ENCODE peak calls at places on chromosomes 11 and 22, in eight cellular contexts. M is heart right ventricle, E is tibial artery, I is OCI-LY7, S is upper lobe of right lung, N is cardiac muscle cell, C is right cardiac atrium, Y is right lobe of liver. W is an unnamed sample. For H3K4me1, the result is how much of the 10 kb centered on the place peaks cover.

GRCh38 chr11:26014456-26015115 is 317.3 kb upstream of the ANO3 start:
- DNase-seq in M (no peak), E (no peak), I (no peak), S (no peak), N (no peak), C (no peak), Y (no peak), W (no peak)

GRCh38 chr11:117271208-117271607 is 19.9 kb upstream of the BACE1-AS start:
- DNase-seq in M (no peak), E (no peak), I (no peak), S (no peak), N (no peak), C (no peak), Y (no peak), W (no peak)

GRCh38 chr11:104352036-104352435 is 188.1 kb upstream of the PDGFD start:
- DNase-seq in M (no peak), E (no peak), I (no peak), S (no peak), N (no peak), C (no peak), Y (no peak), W (no peak)

GRCh38 chr11:109859325-109859724 is 233.9 kb upstream of the ZC3H12C start:
- DNase-seq in M (no peak), E (no peak), I (no peak), S (no peak), N (peak), C (no peak), Y (no peak), W (no peak)

GRCh38 chr11:28674432-28675076 is 566.4 kb downstream of the METTL15 start:
- DNase-seq in M (no peak), E (no peak), I (peak), S (no peak), N (peak), C (no peak), Y (no peak), W (no peak)

GRCh38 chr11:134224710-134225662 is 515 bp downstream of the VPS26B start:
- DNase-seq in M (peak), E (peak), I (peak), S (peak), N (peak), C (peak), Y (peak), W (peak)

GRCh38 chr11:127217941-127218615 is 217.5 kb upstream of the KIRREL3 start:
- DNase-seq in M (no peak), E (no peak), I (no peak), S (no peak), N (peak), C (peak), Y (no peak), W (no peak)

GRCh38 chr11:119764108-119764874 is 35.3 kb upstream of the NECTIN1 start:
- DNase-seq in M (peak), E (peak), I (no peak), S (peak), N (peak), C (peak), Y (peak), W (no peak)

GRCh38 chr22:44698531-44699421 is 3.2 kb upstream of the PRR5 start:
- DNase-seq in M (no peak), E (no peak), I (no peak), S (no peak), N (peak), C (peak), Y (no peak), W (peak)

GRCh38 chr22:24066872-24067271 is 55.8 kb downstream of the CABIN1 start:
- DNase-seq in M (no peak), E (no peak), I (peak), S (peak), N (no peak), C (no peak), Y (no peak), W (peak)

GRCh38 chr11:99419991-99420390 is 399.2 kb downstream of the CNTN5 start:
- DNase-seq in M (no peak), E (no peak), I (no peak), S (no peak), N (no peak), C (no peak), Y (no peak), W (no peak)

GRCh38 chr11:69674886-69675714 is at the start of gene LTO1:
- DNase-seq in M (peak), E (peak), I (peak), S (peak), N (peak), C (peak), Y (peak), W (peak)

GRCh38 chr11:64915366-64915887 is 1.6 kb downstream of the ATG2A start:
- DNase-seq in M (no peak), E (no peak), I (no peak), S (no peak), N (no peak), C (no peak), Y (no peak), W (no peak)

GRCh38 chr22:49867303-49868250 is 13.9 kb downstream of the ZBED4 start:
- DNase-seq in M (no peak), E (no peak), I (no peak), S (peak), N (no peak), C (no peak), Y (no peak), W (no peak)

GRCh38 chr11:93652161-93652597 is 9.3 kb upstream of the CEP295 start:
- DNase-seq in M (no peak), E (no peak), I (peak), S (no peak), N (peak), C (no peak), Y (no peak), W (no peak)

GRCh38 chr11:1152316-1153104 is 5.2 kb upstream of the MUC5AC start:
- DNase-seq in M (peak), E (peak), I (no peak), S (peak), N (peak), C (no peak), Y (peak), W (no peak)

GRCh38 chr11:73194593-73194992 is 23.5 kb upstream of the P2RY2 start:
- DNase-seq in M (no peak), E (peak), I (no peak), S (no peak), N (no peak), C (no peak), Y (no peak), W (peak)

GRCh38 chr22:30872282-30873041 is 96.1 kb downstream of the MORC2 start:
- DNase-seq in M (peak), E (peak), I (no peak), S (peak), N (no peak), C (no peak), Y (no peak), W (peak)

GRCh38 chr11:13449522-13449921 is 13.5 kb downstream of the BTBD10 start:
- DNase-seq in M (no peak), E (no peak), I (no peak), S (no peak), N (no peak), C (no peak), Y (no peak), W (no peak)

GRCh38 chr11:85603220-85603619 is 23.9 kb downstream of the DLG2 start:
- DNase-seq in M (no peak), E (no peak), I (no peak), S (no peak), N (no peak), C (no peak), Y (no peak), W (no peak)
- H3K4me1 ChIP-seq in M (under half), E (under half), I (under half), S (under half), N (under half), C (under half), Y (under half), W (under half)

DNA sequence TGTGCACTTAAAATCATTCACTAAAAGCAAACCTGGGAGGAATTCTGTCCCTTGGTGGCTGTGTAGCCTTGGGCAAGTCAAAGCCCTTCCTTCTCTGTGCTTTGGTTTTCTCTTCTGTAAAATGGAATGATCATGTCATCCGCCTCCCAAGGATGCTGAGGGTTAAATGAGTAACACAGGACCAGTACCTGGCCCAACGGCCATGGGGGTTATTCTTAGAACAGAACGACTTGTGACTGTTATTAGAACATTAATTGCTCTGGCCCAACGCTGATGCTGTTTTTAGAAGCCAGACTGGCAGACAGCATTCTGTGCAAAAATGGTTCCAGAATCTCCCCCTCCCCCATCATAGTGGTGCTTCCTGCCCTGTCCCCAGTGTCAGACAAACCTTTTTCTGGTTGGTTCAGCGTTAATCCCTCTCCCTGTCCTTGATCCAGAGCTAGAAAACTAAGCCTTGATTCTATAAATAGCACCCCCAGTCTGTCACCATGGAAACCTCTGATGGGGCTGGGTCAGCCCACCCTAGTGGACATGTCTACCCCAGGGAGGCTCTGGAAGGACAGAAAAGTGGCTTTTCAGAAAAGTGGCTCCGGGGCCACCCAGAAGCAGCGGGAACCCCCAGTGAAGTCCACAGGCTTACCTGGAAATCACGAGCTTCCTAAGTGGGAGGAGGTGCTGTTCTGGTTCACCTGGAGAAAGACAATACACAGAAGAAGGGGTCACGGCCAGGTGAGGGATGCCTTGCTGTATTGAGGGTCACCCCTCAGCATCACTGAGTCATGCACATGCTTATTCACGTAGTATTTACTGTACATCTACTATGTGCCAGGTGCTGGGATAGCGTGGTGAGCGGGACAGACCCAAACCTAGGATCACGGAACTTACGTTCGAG is 15.5 kb upstream of the TFIP11 start:
- DNase-seq in M (no peak), E (no peak), I (no peak), S (no peak), N (no peak), C (no peak), Y (peak), W (no peak)
- H3K4me1 ChIP-seq in M (under half), E (under half), I (under half), S (under half), N (under half), C (under half), Y (under half), W (under half)

DNA sequence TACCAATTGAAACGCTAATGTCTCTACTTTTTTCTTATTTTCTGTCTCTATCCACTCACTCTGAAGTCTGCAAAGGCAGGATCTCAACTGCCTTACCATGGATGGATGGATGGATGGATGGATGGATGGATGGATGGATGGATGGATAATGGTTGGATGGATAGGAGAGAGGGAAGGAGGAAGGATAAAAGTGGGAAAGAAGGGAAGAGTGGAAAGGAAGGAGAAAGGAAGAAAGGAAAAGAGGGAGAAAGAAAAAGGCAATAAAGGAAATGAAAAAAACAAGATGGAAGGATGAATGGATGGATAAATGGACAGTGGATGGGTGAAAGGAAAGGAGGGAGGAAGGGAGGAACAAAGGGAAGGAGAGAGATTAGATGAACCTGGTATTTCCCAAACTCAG is 506.0 kb downstream of the MN1 start:
- DNase-seq in M (no peak), E (no peak), I (no peak), S (no peak), N (no peak), C (no peak), Y (no peak), W (no peak)
- H3K4me1 ChIP-seq in M (under half), E (under half), I (under half), S (under half), N (under half), C (under half), Y (under half), W (under half)

DNA sequence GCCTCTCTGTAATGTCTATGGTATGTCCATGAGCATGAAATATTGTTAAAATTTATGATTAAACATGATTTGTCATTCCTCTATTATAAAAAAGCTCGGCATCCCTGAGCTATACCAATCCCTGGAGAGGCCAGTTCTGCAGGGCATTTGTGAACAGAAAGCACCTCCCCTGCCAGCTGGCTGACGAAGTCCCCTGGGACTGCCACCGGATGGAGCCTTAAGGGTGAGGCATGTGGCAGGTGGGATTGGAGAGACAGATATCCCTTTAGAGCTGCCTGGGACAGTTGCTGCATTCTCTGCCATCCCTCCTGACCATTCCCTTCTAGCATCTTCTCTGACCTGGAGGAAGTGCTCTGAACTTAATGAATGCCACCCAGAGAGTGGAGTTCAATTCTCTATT is 219.2 kb upstream of the NAV2 start:
- DNase-seq in M (no peak), E (no peak), I (peak), S (no peak), N (no peak), C (no peak), Y (no peak), W (no peak)
- H3K4me1 ChIP-seq in M (under half), E (under half), I (under half), S (under half), N (under half), C (under half), Y (under half), W (under half)